ENCODE peak calls at places on chromosomes 16 and 17, in six cellular contexts. X is neural progenitor cell, B is keratinocyte, Z is H1, P is endothelial cell of umbilical vein, H is GM23248. D is an unnamed sample.
A peak's percentile ranks its signal among the peaks of the same experiment; 100 is the strongest.

GRCh38 chr17:37278247-37278894 is 97.4 kb upstream of the C17orf78 start:
- DNase-seq in X (no peak), B (no peak), Z (no peak), P (no peak), H (no peak), D (no peak)

GRCh38 chr16:46852130-46852529 is 21.1 kb upstream of the C16orf87 start:
- DNase-seq in X (no peak), B (no peak), Z (no peak), P (no peak), H (no peak), D (no peak)

GRCh38 chr17:19388791-19389190 is 1.8 kb upstream of the MFAP4 start:
- DNase-seq in X (no peak), B (no peak), Z (no peak), P (no peak), H (no peak), D (no peak)

GRCh38 chr16:70646260-70647241 is at the start of gene IL34:
- DNase-seq in X (no peak), B (no peak), Z (no peak), P (no peak), H (peak; percentile 45), D (no peak)

GRCh38 chr16:50440991-50441390 is 72.2 kb upstream of the BRD7 start:
- DNase-seq in X (no peak), B (no peak), Z (no peak), P (no peak), H (no peak), D (no peak)

GRCh38 chr16:56965149-56965938 is 3.6 kb downstream of the CETP start:
- DNase-seq in X (no peak), B (no peak), Z (no peak), P (no peak), H (peak; percentile 42), D (no peak)

GRCh38 chr16:3019594-3020246 is 448 bp upstream of the TNFRSF12A start:
- DNase-seq in X (no peak), B (no peak), Z (no peak), P (no peak), H (no peak), D (no peak)

GRCh38 chr17:14427914-14428639 is 127.2 kb downstream of the HS3ST3B1 start:
- DNase-seq in X (no peak), B (no peak), Z (no peak), P (no peak), H (no peak), D (no peak)

GRCh38 chr17:32621612-32622312 is 135.0 kb downstream of the CDK5R1 start:
- DNase-seq in X (peak; percentile 77), B (no peak), Z (no peak), P (peak; percentile 58), H (peak; percentile 3), D (peak; percentile 71)

GRCh38 chr16:88382491-88383400 is at the start of gene ZNF469:
- DNase-seq in X (peak; percentile 69), B (no peak), Z (peak; percentile 76), P (no peak), H (peak; percentile 77), D (no peak)

GRCh38 chr17:43521389-43521788 is 24.8 kb downstream of the ETV4 start:
- DNase-seq in X (no peak), B (no peak), Z (no peak), P (no peak), H (no peak), D (no peak)

GRCh38 chr17:50289268-50289667 is 15.0 kb downstream of the TMEM92 start:
- DNase-seq in X (no peak), B (no peak), Z (no peak), P (no peak), H (peak; percentile 88), D (no peak)

GRCh38 chr16:15971435-15971805 is 22.0 kb downstream of the ABCC1 start:
- DNase-seq in X (no peak), B (no peak), Z (no peak), P (no peak), H (no peak), D (no peak)

GRCh38 chr17:63700528-63701441 is 860 bp upstream of the LIMD2 start:
- DNase-seq in X (peak; percentile 74), B (no peak), Z (peak; percentile 72), P (peak; percentile 63), H (peak; percentile 79), D (no peak)

GRCh38 chr16:28166394-28167208 is 45.2 kb downstream of the XPO6 start:
- DNase-seq in X (no peak), B (peak; percentile 36), Z (no peak), P (peak; percentile 32), H (peak; percentile 31), D (peak; percentile 85)

GRCh38 chr17:32876414-32877163 is at the start of gene MYO1D:
- DNase-seq in X (peak; percentile 71), B (no peak), Z (peak; percentile 88), P (no peak), H (peak; percentile 61), D (peak; percentile 86)

GRCh38 chr17:38560503-38561318 is 45.0 kb downstream of the SRCIN1 start:
- DNase-seq in X (peak; percentile 66), B (no peak), Z (no peak), P (peak; percentile 32), H (peak; percentile 54), D (peak; percentile 14)

GRCh38 chr17:67085406-67085805 is 41.1 kb downstream of the CACNG1 start:
- DNase-seq in X (no peak), B (no peak), Z (no peak), P (no peak), H (no peak), D (no peak)

GRCh38 chr17:43094129-43094834 is 30.9 kb downstream of the BRCA1 start:
- DNase-seq in X (no peak), B (no peak), Z (no peak), P (no peak), H (peak; percentile 86), D (no peak)

GRCh38 chr16:67264277-67264676 is 15.1 kb upstream of the PLEKHG4 start:
- DNase-seq in X (peak; percentile 38), B (no peak), Z (peak; percentile 58), P (no peak), H (no peak), D (no peak)

GRCh38 chr17:55909776-55910175 is 158.9 kb downstream of the PCTP start:
- DNase-seq in X (no peak), B (no peak), Z (no peak), P (no peak), H (no peak), D (no peak)

GRCh38 chr17:40827746-40828453 is 5.5 kb upstream of the KRT10 start:
- DNase-seq in X (no peak), B (no peak), Z (no peak), P (no peak), H (peak; percentile 2), D (peak; percentile 74)

GRCh38 chr16:89079434-89079833 is 14.2 kb upstream of the ACSF3 start:
- DNase-seq in X (no peak), B (no peak), Z (no peak), P (no peak), H (no peak), D (no peak)

GRCh38 chr16:72064361-72064894 is 1.4 kb downstream of the HPR start:
- DNase-seq in X (no peak), B (no peak), Z (no peak), P (no peak), H (no peak), D (no peak)

GRCh38 chr16:19856120-19856519 is 28.5 kb downstream of the GPRC5B start:
- DNase-seq in X (no peak), B (no peak), Z (no peak), P (no peak), H (no peak), D (no peak)

GRCh38 chr16:67395458-67396158 is 2.3 kb upstream of the TPPP3 start:
- DNase-seq in X (peak; percentile 67), B (no peak), Z (no peak), P (no peak), H (peak; percentile 45), D (peak; percentile 57)

GRCh38 chr16:4008116-4008515 is 108.1 kb downstream of the ADCY9 start:
- DNase-seq in X (no peak), B (no peak), Z (no peak), P (no peak), H (no peak), D (no peak)

GRCh38 chr17:77772461-77772897 is 186.0 kb upstream of the TNRC6C start:
- DNase-seq in X (peak; percentile 89), B (no peak), Z (peak; percentile 87), P (peak; percentile 40), H (peak; percentile 40), D (no peak)

GRCh38 chr17:43170766-43171681 is at the start of gene NBR1:
- DNase-seq in X (peak; percentile 98), B (peak; percentile 96), Z (peak; percentile 98), P (peak; percentile 99), H (peak; percentile 97), D (peak; percentile 97)

GRCh38 chr17:1227917-1228751 is 42.1 kb upstream of the BHLHA9 start:
- DNase-seq in X (peak; percentile 52), B (no peak), Z (peak; percentile 59), P (no peak), H (peak; percentile 38), D (no peak)

GRCh38 chr17:1229354-1229890 is 40.8 kb upstream of the BHLHA9 start:
- DNase-seq in X (peak; percentile 50), B (no peak), Z (peak; percentile 66), P (no peak), H (peak; percentile 69), D (peak; percentile 32)

GRCh38 chr17:1227365-1227764 is 42.9 kb upstream of the BHLHA9 start:
- DNase-seq in X (no peak), B (no peak), Z (no peak), P (no peak), H (no peak), D (no peak)

GRCh38 chr17:1229891-1230571 is 40.2 kb upstream of the BHLHA9 start:
- DNase-seq in X (no peak), B (no peak), Z (no peak), P (no peak), H (peak; percentile 43), D (no peak)

GRCh38 chr17:1228752-1229353 is 41.4 kb upstream of the BHLHA9 start:
- DNase-seq in X (peak; percentile 24), B (no peak), Z (peak; percentile 60), P (no peak), H (no peak), D (no peak)
- TF ChIP-seq EZH2 in X (peak; percentile 82), B (peak; percentile 98), Z (peak; percentile 82), P (peak; percentile 98), H (no peak), D (peak; percentile 61)

GRCh38 chr17:79288950-79289349 is 214.3 kb downstream of the ENGASE start:
- DNase-seq in X (no peak), B (no peak), Z (no peak), P (no peak), H (no peak), D (no peak)
- H3K27me3 ChIP-seq in X (peaks cover 18% of the 10 kb centered on the region), B (peaks cover 12% of the 10 kb centered on the region), Z (no peaks in the 10 kb centered on the region), P (peaks cover 2% of the 10 kb centered on the region), H (peaks cover 12% of the 10 kb centered on the region), D (peaks cover 2% of the 10 kb centered on the region)

GRCh38 chr16:66189951-66190350 is 176.5 kb upstream of the CDH5 start:
- DNase-seq in X (no peak), B (peak; percentile 33), Z (no peak), P (peak; percentile 15), H (peak; percentile 75), D (peak; percentile 83)
- H3K9ac ChIP-seq in X (no peak overlapping the region), B (no peak overlapping the region), Z (no peak overlapping the region), P (no peak overlapping the region), H (no peak overlapping the region), D (no peak overlapping the region)

GRCh38 chr17:68195667-68196393 is 52.0 kb upstream of the AMZ2 start:
- DNase-seq in X (peak; percentile 52), B (no peak), Z (peak; percentile 77), P (no peak), H (no peak), D (no peak)
- TF ChIP-seq EZH2 in X (peak; percentile 77), B (peak; percentile 12), Z (peak; percentile 73), P (no peak), H (peak; percentile 88), D (no peak)